ENCODE peak calls at places on chromosomes 3 and 15, in four cellular contexts. E is D341Med, N is hepatocyte, O is Daoy. P is an unnamed sample.

GRCh38 chr15:75042730-75043508 is 19.5 kb downstream of the PPCDC start:
- DNase-seq in O (peak), N (peak), E (peak), P (peak)

GRCh38 chr3:153783106-153783505 is 338.1 kb upstream of the ARHGEF26 start:
- DNase-seq in N (peak), E (peak), O (no peak), P (no peak)

GRCh38 chr15:73851679-73852078 is 21.7 kb upstream of the TBC1D21 start:
- DNase-seq in O (peak), E (no peak), N (peak), P (no peak)

GRCh38 chr3:126083511-126083912 is 412 bp downstream of the SLC41A3 start:
- DNase-seq in N (peak), O (peak), E (no peak), P (no peak)

GRCh38 chr3:106332884-106333283 is 464.1 kb upstream of the CBLB start:
- DNase-seq in O (peak), E (no peak), N (no peak), P (no peak)

GRCh38 chr15:29346998-29347397 is 77.4 kb upstream of the NSMCE3 start:
- DNase-seq in E (no peak), N (no peak), O (no peak), P (no peak)

GRCh38 chr3:126910231-126910630 is 72.7 kb upstream of the PLXNA1 start:
- DNase-seq in N (no peak), O (no peak), E (no peak), P (no peak)

GRCh38 chr3:160677459-160677901 is 520 bp downstream of the ARL14 start:
- DNase-seq in E (no peak), O (peak), N (no peak), P (no peak)

GRCh38 chr3:37812497-37812896 is 49.2 kb upstream of the CTDSPL start:
- DNase-seq in O (no peak), E (no peak), N (no peak), P (peak)

GRCh38 chr15:76588811-76589747 is 252.5 kb downstream of the ISL2 start:
- DNase-seq in N (peak), O (no peak), E (no peak), P (no peak)

GRCh38 chr3:73255609-73256029 is 194.2 kb downstream of the EBLN2 start:
- DNase-seq in E (no peak), O (peak), N (peak), P (no peak)

GRCh38 chr3:18666655-18667054 is 241.5 kb upstream of the SATB1 start:
- DNase-seq in O (no peak), N (no peak), E (no peak), P (no peak)

GRCh38 chr3:105965384-105965783 is 96.6 kb upstream of the CBLB start:
- DNase-seq in E (no peak), N (no peak), O (peak), P (no peak)

GRCh38 chr15:75065467-75065850 is 42.1 kb downstream of the PPCDC start:
- DNase-seq in E (no peak), N (peak), O (peak), P (no peak)

GRCh38 chr3:78427303-78427702 is 1340.5 kb downstream of the ROBO1 start:
- DNase-seq in E (no peak), N (no peak), O (no peak), P (no peak)

GRCh38 chr15:83446904-83447708 is at the start of gene SH3GL3:
- DNase-seq in E (peak), N (peak), O (peak), P (peak)

GRCh38 chr3:136277115-136277514 is 27.0 kb downstream of the PCCB start:
- DNase-seq in N (no peak), E (no peak), O (no peak), P (no peak)

GRCh38 chr3:123350971-123351370 is 97.9 kb downstream of the ADCY5 start:
- DNase-seq in O (no peak), N (no peak), E (no peak), P (peak)

GRCh38 chr15:89226359-89227221 is 5.2 kb upstream of the RLBP1 start:
- DNase-seq in O (no peak), E (peak), N (no peak), P (no peak)

GRCh38 chr3:118128886-118129285 is 905.8 kb downstream of the IGSF11 start:
- DNase-seq in N (no peak), O (peak), E (no peak), P (no peak)

GRCh38 chr3:4584537-4585249 is 91.5 kb downstream of the ITPR1 start:
- DNase-seq in N (no peak), O (peak), E (no peak), P (no peak)

GRCh38 chr15:46709461-46709860 is 1007.8 kb upstream of the SEMA6D start:
- DNase-seq in E (no peak), O (no peak), N (peak), P (no peak)

GRCh38 chr15:77292924-77293558 is 126.9 kb downstream of the PEAK1 start:
- DNase-seq in O (no peak), E (no peak), N (no peak), P (no peak)

GRCh38 chr3:41974223-41974622 is 12.3 kb upstream of the ULK4 start:
- DNase-seq in O (no peak), E (no peak), N (no peak), P (no peak)

GRCh38 chr3:129481783-129482332 is 41.8 kb downstream of the IFT122 start:
- DNase-seq in O (no peak), N (no peak), E (no peak), P (no peak)

GRCh38 chr15:64883997-64884511 is 27.6 kb upstream of the ANKDD1A start:
- DNase-seq in E (no peak), N (peak), O (peak), P (peak)

GRCh38 chr3:150968341-150968740 is 4.2 kb downstream of the CLRN1 start:
- DNase-seq in N (no peak), O (no peak), E (no peak), P (no peak)

GRCh38 chr3:195200010-195200822 is 70.7 kb downstream of the XXYLT1 start:
- DNase-seq in N (no peak), E (no peak), O (no peak), P (no peak)

GRCh38 chr3:170240671-170241070 is 18.4 kb downstream of the PRKCI start:
- DNase-seq in N (no peak), E (no peak), O (no peak), P (no peak)

GRCh38 chr3:84304214-84304613 is 654.6 kb upstream of the CADM2 start:
- DNase-seq in N (no peak), O (no peak), E (no peak), P (no peak)

GRCh38 chr3:11514191-11514770 is 129.4 kb downstream of the VGLL4 start:
- DNase-seq in N (peak), E (no peak), O (peak), P (no peak)

GRCh38 chr3:13575459-13576061 is 26.6 kb downstream of the FBLN2 start:
- DNase-seq in O (no peak), E (no peak), N (peak), P (no peak)

GRCh38 chr3:46900007-46900292 is 22.4 kb downstream of the PTH1R start:
- DNase-seq in O (no peak), N (no peak), E (no peak), P (peak)